ENCODE peak calls at places on chromosomes 6 and 20, in eight cellular contexts. W, C, V, I, O, U, J and G are unnamed samples.

GRCh38 chr6:37258716-37259115 is 772 bp upstream of the TMEM217 start:
- DNase-seq in U (no peak), C (no peak), I (no peak), O (peak; percentile 27), W (no peak), J (no peak), V (no peak), G (no peak)

GRCh38 chr20:49630396-49630951 is 62.5 kb upstream of the PTGIS start:
- DNase-seq in U (no peak), W (no peak), V (no peak), O (no peak), J (no peak), C (no peak), I (no peak), G (no peak)

GRCh38 chr6:134447883-134448387 is 130.0 kb upstream of the SGK1 start:
- DNase-seq in V (no peak), W (no peak), I (no peak), J (no peak), U (peak; percentile 97), O (peak; percentile 95), C (no peak), G (no peak)

GRCh38 chr6:66538548-66539135 is 831.6 kb upstream of the EYS start:
- DNase-seq in I (no peak), O (no peak), V (no peak), U (no peak), J (no peak), C (peak; percentile 5), W (no peak), G (no peak)

GRCh38 chr6:56244089-56244488 is 3.3 kb downstream of the COL21A1 start:
- DNase-seq in W (no peak), I (no peak), O (no peak), J (no peak), U (no peak), C (no peak), V (no peak), G (no peak)

GRCh38 chr6:149452062-149452939 is 32.5 kb downstream of the ZC3H12D start:
- DNase-seq in C (no peak), W (no peak), I (no peak), U (no peak), J (no peak), V (no peak), O (no peak), G (peak; percentile 59)

GRCh38 chr6:11585426-11586016 is 48.0 kb downstream of the TMEM170B start:
- DNase-seq in W (no peak), V (peak; percentile 36), C (peak; percentile 51), J (no peak), O (peak; percentile 67), I (no peak), U (peak; percentile 78), G (peak; percentile 40)

GRCh38 chr20:53959849-53960585 is 110.4 kb downstream of the BCAS1 start:
- DNase-seq in O (peak; percentile 79), W (no peak), I (peak; percentile 59), U (peak; percentile 15), C (no peak), J (no peak), V (no peak), G (no peak)

GRCh38 chr6:470901-471448 is 79.4 kb downstream of the IRF4 start:
- DNase-seq in W (no peak), O (no peak), U (no peak), C (no peak), I (no peak), J (no peak), V (no peak), G (no peak)

GRCh38 chr20:46151936-46152335 is 33.8 kb downstream of the CD40 start:
- DNase-seq in V (no peak), U (no peak), J (peak; percentile 65), W (no peak), O (no peak), I (no peak), C (peak; percentile 67), G (no peak)

GRCh38 chr6:90730191-90730673 is 143.4 kb upstream of the MAP3K7 start:
- DNase-seq in I (no peak), V (no peak), U (no peak), O (no peak), W (no peak), C (no peak), J (no peak), G (no peak)

GRCh38 chr20:23257848-23258746 is 92.5 kb upstream of the NXT1 start:
- DNase-seq in O (peak; percentile 91), I (peak; percentile 45), C (peak; percentile 20), V (no peak), W (peak; percentile 58), U (peak; percentile 77), J (no peak), G (no peak)

GRCh38 chr6:135902756-135903331 is 51.3 kb downstream of the PDE7B start:
- DNase-seq in O (peak; percentile 42), U (peak; percentile 38), V (no peak), W (no peak), I (no peak), J (no peak), C (no peak), G (peak; percentile 82)

GRCh38 chr20:41956316-41957050 is 338.3 kb upstream of the CHD6 start:
- DNase-seq in W (peak; percentile 4), C (peak; percentile 31), J (peak; percentile 39), O (peak; percentile 3), I (no peak), U (no peak), V (peak; percentile 13), G (peak; percentile 14)

GRCh38 chr20:43939762-43940121 is 25.1 kb downstream of the TOX2 start:
- DNase-seq in J (no peak), C (no peak), V (no peak), W (no peak), U (no peak), I (no peak), O (no peak), G (no peak)

GRCh38 chr20:43940518-43941225 is 26.0 kb downstream of the TOX2 start:
- DNase-seq in J (no peak), V (no peak), O (no peak), W (no peak), U (no peak), I (no peak), C (no peak), G (no peak)

GRCh38 chr20:43938017-43938655 is 23.5 kb downstream of the TOX2 start:
- DNase-seq in C (no peak), W (no peak), J (no peak), U (peak; percentile 22), I (no peak), O (peak; percentile 53), V (no peak), G (no peak)

GRCh38 chr20:43937586-43937985 is 22.9 kb downstream of the TOX2 start:
- DNase-seq in C (no peak), J (no peak), V (no peak), U (peak; percentile 68), O (peak; percentile 68), I (no peak), W (no peak), G (no peak)

GRCh38 chr20:43938932-43939761 is 24.5 kb downstream of the TOX2 start:
- DNase-seq in W (peak; percentile 33), C (no peak), J (no peak), V (peak; percentile 81), U (peak; percentile 100), O (peak; percentile 100), I (peak; percentile 82), G (no peak)
- H3K27ac ChIP-seq in W (no peak overlapping the region), C (no peak overlapping the region), J (no peak overlapping the region), V (peak overlapping the region; percentile 86), U (peak overlapping the region; percentile 82), O (peak overlapping the region; percentile 73), I (no peak overlapping the region), G (no peak overlapping the region)

GRCh38 chr6:87213364-87213763 is 58.0 kb downstream of the ZNF292 start:
- DNase-seq in U (no peak), C (no peak), W (no peak), V (no peak), J (no peak), O (no peak), I (no peak), G (peak; percentile 59)
- H3K4me1 ChIP-seq in U (no peaks in the 10 kb centered on the region), C (no peaks in the 10 kb centered on the region), W (peaks cover 15% of the 10 kb centered on the region), V (peaks cover 33% of the 10 kb centered on the region), J (peaks cover 15% of the 10 kb centered on the region), O (peaks cover 9% of the 10 kb centered on the region), I (peaks cover 20% of the 10 kb centered on the region), G (no peaks in the 10 kb centered on the region)

GRCh38 chr6:138187156-138187555 is 25.4 kb downstream of the ARFGEF3 start:
- DNase-seq in J (no peak), W (no peak), O (no peak), I (no peak), C (no peak), V (no peak), U (no peak), G (no peak)

GRCh38 chr6:138184230-138184629 is 22.5 kb downstream of the ARFGEF3 start:
- DNase-seq in C (no peak), W (no peak), I (no peak), V (no peak), O (no peak), J (no peak), U (no peak), G (no peak)

GRCh38 chr6:138183792-138184134 is 22.0 kb downstream of the ARFGEF3 start:
- DNase-seq in O (no peak), W (no peak), I (no peak), V (no peak), U (no peak), J (no peak), C (no peak), G (no peak)

GRCh38 chr6:138188278-138188923 is 26.7 kb downstream of the ARFGEF3 start:
- DNase-seq in I (no peak), O (no peak), J (no peak), U (no peak), C (no peak), V (no peak), W (no peak), G (peak; percentile 7)

GRCh38 chr6:138182939-138183791 is 21.4 kb downstream of the ARFGEF3 start:
- DNase-seq in V (no peak), C (no peak), O (no peak), W (no peak), I (no peak), U (no peak), J (peak; percentile 38), G (no peak)
- H3K27ac ChIP-seq in V (no peak overlapping the region), C (no peak overlapping the region), O (no peak overlapping the region), W (no peak overlapping the region), I (no peak overlapping the region), U (no peak overlapping the region), J (peak overlapping the region; percentile 59), G (no peak overlapping the region)

GRCh38 chr20:39259808-39260207 is 297.7 kb downstream of the DHX35 start:
- DNase-seq in O (no peak), W (no peak), C (no peak), J (peak; percentile 5), I (no peak), V (no peak), U (no peak), G (no peak)
- H3K4me1 ChIP-seq in O (no peaks in the 10 kb centered on the region), W (no peaks in the 10 kb centered on the region), C (no peaks in the 10 kb centered on the region), J (no peaks in the 10 kb centered on the region), I (no peaks in the 10 kb centered on the region), V (no peaks in the 10 kb centered on the region), U (no peaks in the 10 kb centered on the region), G (no peaks in the 10 kb centered on the region)